ENCODE peak calls at places on chromosomes 5 and 9, in seven cellular contexts. A, D, O, L, G, Y and B are unnamed samples.

GRCh38 chr5:126069329-126069728 is 353.9 kb upstream of the GRAMD2B start:
- DNase-seq in A (no peak), D (no peak), O (no peak), L (no peak), G (no peak), Y (no peak), B (no peak)

GRCh38 chr5:59833448-59833847 is 60.1 kb downstream of the PDE4D start:
- DNase-seq in A (no peak), D (no peak), O (no peak), L (no peak), G (no peak), Y (no peak), B (no peak)

GRCh38 chr9:96660693-96661248 is 5.7 kb upstream of the PRXL2C start:
- DNase-seq in A (no peak), D (no peak), O (peak; percentile 11), L (no peak), G (peak; percentile 87), Y (no peak), B (no peak)

GRCh38 chr5:128637031-128637430 is 99.0 kb upstream of the FBN2 start:
- DNase-seq in A (no peak), D (no peak), O (no peak), L (no peak), G (no peak), Y (no peak), B (no peak)

GRCh38 chr9:108743901-108744371 is 111.8 kb downstream of the ACTL7B start:
- DNase-seq in A (no peak), D (no peak), O (no peak), L (peak; percentile 16), G (peak; percentile 91), Y (no peak), B (no peak)

GRCh38 chr5:9209846-9210547 is 335.9 kb downstream of the SEMA5A start:
- DNase-seq in A (no peak), D (no peak), O (no peak), L (no peak), G (no peak), Y (no peak), B (peak; percentile 38)

GRCh38 chr5:2030131-2030530 is 147.4 kb upstream of the IRX4 start:
- DNase-seq in A (no peak), D (no peak), O (no peak), L (no peak), G (no peak), Y (no peak), B (no peak)

GRCh38 chr9:88534456-88535225 is at the start of gene NXNL2:
- DNase-seq in A (peak; percentile 64), D (peak; percentile 88), O (no peak), L (peak; percentile 93), G (no peak), Y (peak; percentile 61), B (peak; percentile 63)

GRCh38 chr5:81739283-81739682 is 11.6 kb downstream of the SSBP2 start:
- DNase-seq in A (no peak), D (peak; percentile 27), O (no peak), L (no peak), G (no peak), Y (no peak), B (no peak)

GRCh38 chr5:59003124-59003523 is 420.2 kb downstream of the RAB3C start:
- DNase-seq in A (no peak), D (no peak), O (no peak), L (no peak), G (no peak), Y (no peak), B (no peak)

GRCh38 chr9:36151306-36152210 is 15.0 kb downstream of the GLIPR2 start:
- DNase-seq in A (no peak), D (no peak), O (peak; percentile 72), L (no peak), G (no peak), Y (peak; percentile 78), B (peak; percentile 93)

GRCh38 chr9:130181645-130182044 is 9.4 kb downstream of the NCS1 start:
- DNase-seq in A (no peak), D (no peak), O (no peak), L (no peak), G (no peak), Y (no peak), B (no peak)

GRCh38 chr5:133265257-133265656 is 213.4 kb downstream of the HSPA4 start:
- DNase-seq in A (no peak), D (no peak), O (no peak), L (no peak), G (no peak), Y (no peak), B (no peak)

GRCh38 chr5:98909363-98909762 is 19.4 kb downstream of the CHD1 start:
- DNase-seq in A (no peak), D (no peak), O (no peak), L (no peak), G (no peak), Y (no peak), B (no peak)

GRCh38 chr5:94017579-94017978 is 276.2 kb upstream of the POU5F2 start:
- DNase-seq in A (no peak), D (no peak), O (no peak), L (no peak), G (no peak), Y (no peak), B (no peak)

GRCh38 chr9:5292141-5292540 is 12.4 kb downstream of the RLN2 start:
- DNase-seq in A (no peak), D (no peak), O (no peak), L (no peak), G (no peak), Y (no peak), B (no peak)

GRCh38 chr5:24208540-24209141 is 436.1 kb downstream of the CDH10 start:
- DNase-seq in A (no peak), D (no peak), O (no peak), L (no peak), G (no peak), Y (no peak), B (no peak)

GRCh38 chr9:127776195-127776918 is 2.1 kb downstream of the SH2D3C start:
- DNase-seq in A (no peak), D (peak; percentile 74), O (no peak), L (no peak), G (no peak), Y (no peak), B (peak; percentile 92)

GRCh38 chr5:153907170-153907775 is 131.4 kb downstream of the FAM114A2 start:
- DNase-seq in A (no peak), D (no peak), O (no peak), L (no peak), G (no peak), Y (no peak), B (no peak)

GRCh38 chr9:36036253-36036779 is 397 bp upstream of the RECK start:
- DNase-seq in A (no peak), D (no peak), O (no peak), L (no peak), G (no peak), Y (no peak), B (no peak)

GRCh38 chr5:54702470-54702869 is 184.9 kb downstream of the SNX18 start:
- DNase-seq in A (no peak), D (no peak), O (no peak), L (no peak), G (no peak), Y (peak; percentile 61), B (no peak)

GRCh38 chr5:173753307-173754168 is 134.6 kb upstream of the CPEB4 start:
- DNase-seq in A (no peak), D (peak; percentile 36), O (no peak), L (no peak), G (peak; percentile 82), Y (no peak), B (no peak)

GRCh38 chr5:112238473-112238872 is 180.6 kb downstream of the EPB41L4A start:
- DNase-seq in A (no peak), D (no peak), O (no peak), L (peak; percentile 23), G (no peak), Y (no peak), B (peak; percentile 8)

GRCh38 chr5:52864376-52864775 is 76.7 kb downstream of the ITGA1 start:
- DNase-seq in A (no peak), D (no peak), O (no peak), L (no peak), G (no peak), Y (peak; percentile 55), B (no peak)

GRCh38 chr5:15510816-15511215 is 10.8 kb downstream of the FBXL7 start:
- DNase-seq in A (no peak), D (no peak), O (no peak), L (no peak), G (no peak), Y (peak; percentile 53), B (no peak)

GRCh38 chr9:114000671-114001409 is 77.3 kb downstream of the AMBP start:
- DNase-seq in A (no peak), D (no peak), O (no peak), L (no peak), G (no peak), Y (no peak), B (no peak)

GRCh38 chr5:55538621-55539020 is 3.9 kb upstream of the PLPP1 start:
- DNase-seq in A (no peak), D (no peak), O (peak; percentile 33), L (no peak), G (no peak), Y (no peak), B (no peak)

GRCh38 chr5:29309359-29309758 is 1884.1 kb upstream of the CDH6 start:
- DNase-seq in A (no peak), D (no peak), O (no peak), L (no peak), G (no peak), Y (no peak), B (no peak)
- H3K4me3 ChIP-seq in A (no peak overlapping the region), D (no peak overlapping the region), O (no peak overlapping the region), L (no peak overlapping the region), G (no peak overlapping the region), Y (no peak overlapping the region), B (no peak overlapping the region)

GRCh38 chr5:90932052-90932699 is 373.6 kb downstream of the ADGRV1 start:
- DNase-seq in A (peak; percentile 44), D (peak; percentile 52), O (peak; percentile 12), L (peak; percentile 80), G (peak; percentile 48), Y (peak; percentile 93), B (peak; percentile 59)
- TF ChIP-seq MAX in A (no peak), D (no peak), O (no peak), L (no peak), G (no peak), Y (no peak), B (no peak)

GRCh38 chr9:68731857-68732256 is 26.8 kb downstream of the PIP5K1B start:
- DNase-seq in A (no peak), D (no peak), O (no peak), L (no peak), G (no peak), Y (no peak), B (no peak)
- TF ChIP-seq POLR2A in A (no peak), D (no peak), O (no peak), L (no peak), G (no peak), Y (no peak), B (no peak)

DNA sequence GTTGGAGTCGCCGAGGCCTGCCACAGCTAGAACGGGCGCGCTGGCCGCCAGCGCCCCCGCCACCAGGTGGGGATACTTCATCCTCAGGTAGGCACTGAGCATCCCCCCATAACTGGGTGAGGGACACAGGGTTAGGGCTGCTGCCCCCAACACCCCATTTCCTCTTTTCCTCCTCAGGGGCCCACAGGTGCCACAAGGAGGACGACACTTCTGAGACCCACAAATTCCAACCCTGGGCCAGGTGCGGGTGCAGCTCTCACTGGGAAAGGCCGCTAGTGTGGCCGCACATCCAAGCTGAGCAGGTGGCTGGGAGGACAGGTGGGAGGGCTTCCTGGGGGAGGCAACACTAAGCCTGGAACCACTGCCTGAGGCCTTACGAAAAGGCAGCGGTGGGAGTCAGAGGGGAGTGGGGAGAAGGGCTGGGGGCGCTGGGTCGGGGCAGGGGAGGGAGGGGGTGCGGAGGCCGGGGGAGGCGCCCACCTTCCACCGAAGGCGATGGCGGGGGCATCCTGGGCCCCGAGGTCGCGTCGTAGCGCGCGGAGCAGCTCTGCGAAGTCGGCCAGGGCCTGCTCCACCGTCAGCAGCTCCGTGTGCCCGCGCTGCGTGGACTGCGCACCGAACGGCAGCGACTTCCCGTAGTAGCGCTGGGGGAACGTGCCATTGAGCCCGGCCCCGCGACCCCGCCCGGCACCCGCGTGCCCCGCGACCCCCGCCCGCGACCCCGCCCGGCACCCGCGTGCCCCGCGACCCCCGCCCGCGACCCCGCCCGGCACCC is 961 bp downstream of the DPP7 start:
- DNase-seq in A (no peak), D (peak; percentile 65), O (no peak), L (peak; percentile 25), G (no peak), Y (no peak), B (no peak)
- H3K4me3 ChIP-seq in A (peak overlapping the region; percentile 54), D (peak overlapping the region; percentile 35), O (peak overlapping the region; percentile 70), L (peak overlapping the region; percentile 69), G (no peak overlapping the region), Y (no peak overlapping the region), B (peak overlapping the region; percentile 25)